ENCODE peak calls at places on chromosomes 4 and X, in seven cellular contexts. One of them, this sample, is unnamed.

GRCh38 chrX:79138658-79139241 is 5.7 kb upstream of the GPR174 start:
- DNase-seq in tibial nerve: no peak
- DNase-seq in breast epithelium: no peak
- DNase-seq in A549: no peak
- DNase-seq in uterus: no peak
- DNase-seq in left lung: no peak
- DNase-seq in esophagus muscularis mucosa: no peak
- DNase-seq in this sample: no peak

GRCh38 chr4:151530230-151530629 is 121.3 kb downstream of the FHIP1A start:
- DNase-seq in tibial nerve: no peak
- DNase-seq in esophagus muscularis mucosa: no peak
- DNase-seq in left lung: no peak
- DNase-seq in breast epithelium: no peak
- DNase-seq in A549: no peak
- DNase-seq in uterus: no peak
- DNase-seq in this sample: no peak

GRCh38 chr4:8907596-8908205 is 36.1 kb upstream of the HMX1 start:
- DNase-seq in A549: no peak
- DNase-seq in breast epithelium: no peak
- DNase-seq in tibial nerve: no peak
- DNase-seq in left lung: peak; percentile 32
- DNase-seq in uterus: no peak
- DNase-seq in esophagus muscularis mucosa: no peak
- DNase-seq in this sample: no peak

GRCh38 chr4:147769386-147769785 is 37.5 kb downstream of the ARHGAP10 start:
- DNase-seq in left lung: no peak
- DNase-seq in uterus: no peak
- DNase-seq in A549: no peak
- DNase-seq in breast epithelium: no peak
- DNase-seq in esophagus muscularis mucosa: no peak
- DNase-seq in tibial nerve: no peak
- DNase-seq in this sample: no peak

GRCh38 chr4:79848329-79848728 is 224.7 kb downstream of the ANTXR2 start:
- DNase-seq in tibial nerve: no peak
- DNase-seq in uterus: no peak
- DNase-seq in A549: no peak
- DNase-seq in left lung: no peak
- DNase-seq in breast epithelium: no peak
- DNase-seq in esophagus muscularis mucosa: no peak
- DNase-seq in this sample: no peak

GRCh38 chr4:28229092-28229491 is 1368.5 kb downstream of the STIM2 start:
- DNase-seq in A549: no peak
- DNase-seq in uterus: no peak
- DNase-seq in breast epithelium: no peak
- DNase-seq in left lung: no peak
- DNase-seq in esophagus muscularis mucosa: no peak
- DNase-seq in tibial nerve: no peak
- DNase-seq in this sample: no peak

GRCh38 chrX:72705814-72706213 is 8.3 kb downstream of the PHKA1 start:
- DNase-seq in A549: no peak
- DNase-seq in esophagus muscularis mucosa: no peak
- DNase-seq in tibial nerve: no peak
- DNase-seq in left lung: no peak
- DNase-seq in breast epithelium: no peak
- DNase-seq in uterus: no peak
- DNase-seq in this sample: no peak

GRCh38 chrX:109733658-109734022 is 583 bp upstream of the ACSL4 start:
- DNase-seq in tibial nerve: no peak
- DNase-seq in breast epithelium: no peak
- DNase-seq in A549: no peak
- DNase-seq in uterus: no peak
- DNase-seq in left lung: no peak
- DNase-seq in esophagus muscularis mucosa: no peak
- DNase-seq in this sample: no peak

GRCh38 chr4:101067383-101067782 is 279.9 kb downstream of the PPP3CA start:
- DNase-seq in left lung: no peak
- DNase-seq in tibial nerve: no peak
- DNase-seq in breast epithelium: no peak
- DNase-seq in uterus: no peak
- DNase-seq in A549: no peak
- DNase-seq in esophagus muscularis mucosa: no peak
- DNase-seq in this sample: no peak

GRCh38 chrX:12824944-12825343 is 33.7 kb downstream of the PRPS2 start:
- DNase-seq in left lung: no peak
- DNase-seq in esophagus muscularis mucosa: no peak
- DNase-seq in uterus: no peak
- DNase-seq in A549: no peak
- DNase-seq in breast epithelium: no peak
- DNase-seq in tibial nerve: no peak
- DNase-seq in this sample: no peak

GRCh38 chrX:19747672-19748610 is 139.5 kb downstream of the SH3KBP1 start:
- DNase-seq in tibial nerve: no peak
- DNase-seq in A549: no peak
- DNase-seq in breast epithelium: no peak
- DNase-seq in left lung: no peak
- DNase-seq in esophagus muscularis mucosa: no peak
- DNase-seq in uterus: no peak
- DNase-seq in this sample: no peak

GRCh38 chr4:13980317-13980716 is 352.8 kb upstream of the BOD1L1 start:
- DNase-seq in esophagus muscularis mucosa: no peak
- DNase-seq in A549: no peak
- DNase-seq in tibial nerve: no peak
- DNase-seq in uterus: no peak
- DNase-seq in breast epithelium: no peak
- DNase-seq in left lung: no peak
- DNase-seq in this sample: no peak

GRCh38 chr4:112647785-112648184 is 10.8 kb downstream of the LARP7 start:
- DNase-seq in breast epithelium: no peak
- DNase-seq in esophagus muscularis mucosa: no peak
- DNase-seq in tibial nerve: no peak
- DNase-seq in left lung: no peak
- DNase-seq in uterus: no peak
- DNase-seq in A549: no peak
- DNase-seq in this sample: no peak

GRCh38 chr4:79650794-79651431 is 242.9 kb upstream of the GK2 start:
- DNase-seq in tibial nerve: no peak
- DNase-seq in esophagus muscularis mucosa: no peak
- DNase-seq in left lung: no peak
- DNase-seq in uterus: no peak
- DNase-seq in breast epithelium: no peak
- DNase-seq in A549: no peak
- DNase-seq in this sample: no peak

GRCh38 chr4:30380404-30380998 is 339.7 kb upstream of the PCDH7 start:
- DNase-seq in tibial nerve: no peak
- DNase-seq in left lung: no peak
- DNase-seq in breast epithelium: no peak
- DNase-seq in uterus: no peak
- DNase-seq in A549: peak; percentile 2
- DNase-seq in esophagus muscularis mucosa: no peak
- DNase-seq in this sample: peak; percentile 19

GRCh38 chr4:157706134-157706533 is 466.7 kb downstream of the GASK1B start:
- DNase-seq in breast epithelium: no peak
- DNase-seq in uterus: no peak
- DNase-seq in esophagus muscularis mucosa: no peak
- DNase-seq in tibial nerve: no peak
- DNase-seq in left lung: no peak
- DNase-seq in A549: no peak
- DNase-seq in this sample: no peak

GRCh38 chrX:74349387-74349786 is 45.4 kb downstream of the ZCCHC13 start:
- DNase-seq in tibial nerve: no peak
- DNase-seq in left lung: no peak
- DNase-seq in esophagus muscularis mucosa: no peak
- DNase-seq in uterus: no peak
- DNase-seq in A549: no peak
- DNase-seq in breast epithelium: no peak
- DNase-seq in this sample: no peak

DNA sequence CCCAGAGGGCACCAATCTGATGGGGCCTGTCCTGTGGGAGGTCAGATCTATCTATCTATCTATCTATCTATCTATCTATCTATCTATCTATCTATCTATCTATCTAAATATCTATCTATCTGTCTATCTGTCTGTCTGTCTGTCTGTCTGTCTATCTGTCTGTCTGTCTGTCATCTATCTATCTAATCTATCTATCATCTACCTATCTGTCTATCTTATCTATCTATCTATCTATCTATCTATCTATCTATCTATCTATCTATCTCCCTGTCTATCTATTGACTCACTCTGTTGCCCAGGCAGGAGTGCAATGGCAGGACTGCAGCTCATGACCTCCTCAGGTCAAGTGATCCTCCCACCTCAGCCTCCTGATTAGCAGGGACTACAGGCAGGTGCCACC is 155.7 kb upstream of the STX18 start:
- DNase-seq in left lung: no peak
- DNase-seq in breast epithelium: no peak
- DNase-seq in uterus: no peak
- DNase-seq in A549: no peak
- DNase-seq in tibial nerve: no peak
- DNase-seq in esophagus muscularis mucosa: no peak
- DNase-seq in this sample: no peak
- H3K27ac ChIP-seq in left lung: no peak overlapping the region
- H3K27ac ChIP-seq in breast epithelium: no peak overlapping the region
- H3K27ac ChIP-seq in uterus: no peak overlapping the region
- H3K27ac ChIP-seq in A549: no peak overlapping the region
- H3K27ac ChIP-seq in tibial nerve: no peak overlapping the region
- H3K27ac ChIP-seq in esophagus muscularis mucosa: no peak overlapping the region
- H3K27ac ChIP-seq in this sample: no peak overlapping the region

GRCh38 chr4:153224474-153224873 is 20.2 kb downstream of the TRIM2 start:
- DNase-seq in breast epithelium: no peak
- DNase-seq in uterus: no peak
- DNase-seq in tibial nerve: no peak
- DNase-seq in left lung: no peak
- DNase-seq in A549: no peak
- DNase-seq in esophagus muscularis mucosa: no peak
- DNase-seq in this sample: no peak

GRCh38 chr4:153227501-153227900 is 23.3 kb downstream of the TRIM2 start:
- DNase-seq in left lung: no peak
- DNase-seq in breast epithelium: no peak
- DNase-seq in A549: no peak
- DNase-seq in tibial nerve: no peak
- DNase-seq in uterus: no peak
- DNase-seq in esophagus muscularis mucosa: no peak
- DNase-seq in this sample: no peak

GRCh38 chr4:153232768-153233167 is 28.5 kb downstream of the TRIM2 start:
- DNase-seq in left lung: peak; percentile 56
- DNase-seq in breast epithelium: no peak
- DNase-seq in uterus: no peak
- DNase-seq in tibial nerve: no peak
- DNase-seq in A549: peak; percentile 24
- DNase-seq in esophagus muscularis mucosa: no peak
- DNase-seq in this sample: peak; percentile 68

GRCh38 chr4:153223935-153224334 is 19.7 kb downstream of the TRIM2 start:
- DNase-seq in tibial nerve: no peak
- DNase-seq in left lung: no peak
- DNase-seq in A549: no peak
- DNase-seq in uterus: no peak
- DNase-seq in esophagus muscularis mucosa: no peak
- DNase-seq in breast epithelium: no peak
- DNase-seq in this sample: no peak

DNA sequence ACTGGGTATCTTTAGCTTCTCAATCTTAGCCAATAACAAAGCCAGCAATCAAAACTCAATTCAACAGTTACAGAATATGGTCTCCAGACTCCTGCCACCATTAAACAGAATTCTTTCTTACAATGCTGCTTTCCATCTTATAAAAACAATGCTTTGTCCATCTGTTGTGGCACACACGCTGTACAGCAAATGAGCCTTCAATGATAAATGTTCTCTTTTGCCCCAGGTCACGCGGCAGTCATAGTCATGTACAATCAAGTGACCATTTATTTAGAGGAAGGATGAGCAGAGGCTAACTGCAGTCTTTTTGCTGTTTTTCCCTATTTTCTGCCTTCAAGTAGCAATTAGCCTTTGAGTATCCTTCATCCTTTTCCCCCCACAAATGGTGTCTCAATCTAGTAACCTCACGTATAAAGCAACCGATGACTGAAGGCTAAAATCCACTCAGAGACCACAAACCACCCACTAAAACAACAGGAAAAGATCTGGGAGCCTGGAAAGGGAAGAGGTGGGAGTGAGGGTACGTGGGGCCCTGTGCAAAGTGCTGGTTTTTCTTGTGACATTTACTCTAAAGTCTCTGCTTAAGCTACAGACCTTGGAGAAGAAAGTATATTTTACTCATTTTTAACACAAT is 24.4 kb downstream of the TRIM2 start:
- DNase-seq in breast epithelium: no peak
- DNase-seq in esophagus muscularis mucosa: no peak
- DNase-seq in tibial nerve: no peak
- DNase-seq in A549: no peak
- DNase-seq in uterus: no peak
- DNase-seq in left lung: no peak
- DNase-seq in this sample: no peak
- H3K4me1 ChIP-seq in breast epithelium: peaks cover 4% of the 10 kb centered on the region
- H3K4me1 ChIP-seq in esophagus muscularis mucosa: peaks cover 43% of the 10 kb centered on the region
- H3K4me1 ChIP-seq in tibial nerve: peaks cover 59% of the 10 kb centered on the region
- H3K4me1 ChIP-seq in A549: peaks cover 13% of the 10 kb centered on the region
- H3K4me1 ChIP-seq in uterus: peaks cover 3% of the 10 kb centered on the region
- H3K4me1 ChIP-seq in left lung: peaks cover 25% of the 10 kb centered on the region
- H3K4me1 ChIP-seq in this sample: peaks cover 7% of the 10 kb centered on the region

GRCh38 chr4:803884-804283 is 22.0 kb downstream of the CPLX1 start:
- DNase-seq in breast epithelium: no peak
- DNase-seq in tibial nerve: no peak
- DNase-seq in left lung: no peak
- DNase-seq in esophagus muscularis mucosa: no peak
- DNase-seq in uterus: no peak
- DNase-seq in A549: no peak
- DNase-seq in this sample: no peak
- H3K27ac ChIP-seq in breast epithelium: no peak overlapping the region
- H3K27ac ChIP-seq in tibial nerve: no peak overlapping the region
- H3K27ac ChIP-seq in left lung: no peak overlapping the region
- H3K27ac ChIP-seq in esophagus muscularis mucosa: no peak overlapping the region
- H3K27ac ChIP-seq in uterus: no peak overlapping the region
- H3K27ac ChIP-seq in A549: no peak overlapping the region
- H3K27ac ChIP-seq in this sample: no peak overlapping the region

GRCh38 chr4:73170518-73171198 is 87.9 kb downstream of the ANKRD17 start:
- DNase-seq in tibial nerve: no peak
- DNase-seq in uterus: no peak
- DNase-seq in esophagus muscularis mucosa: no peak
- DNase-seq in A549: no peak
- DNase-seq in left lung: no peak
- DNase-seq in breast epithelium: peak; percentile 20
- DNase-seq in this sample: no peak

GRCh38 chr4:73161527-73162185 is 92.1 kb upstream of the COX18 start:
- DNase-seq in breast epithelium: no peak
- DNase-seq in uterus: no peak
- DNase-seq in left lung: no peak
- DNase-seq in esophagus muscularis mucosa: no peak
- DNase-seq in A549: no peak
- DNase-seq in tibial nerve: no peak
- DNase-seq in this sample: no peak

GRCh38 chr4:73172166-73172565 is 86.4 kb downstream of the ANKRD17 start:
- DNase-seq in tibial nerve: no peak
- DNase-seq in A549: no peak
- DNase-seq in left lung: no peak
- DNase-seq in esophagus muscularis mucosa: no peak
- DNase-seq in breast epithelium: no peak
- DNase-seq in uterus: no peak
- DNase-seq in this sample: no peak

DNA sequence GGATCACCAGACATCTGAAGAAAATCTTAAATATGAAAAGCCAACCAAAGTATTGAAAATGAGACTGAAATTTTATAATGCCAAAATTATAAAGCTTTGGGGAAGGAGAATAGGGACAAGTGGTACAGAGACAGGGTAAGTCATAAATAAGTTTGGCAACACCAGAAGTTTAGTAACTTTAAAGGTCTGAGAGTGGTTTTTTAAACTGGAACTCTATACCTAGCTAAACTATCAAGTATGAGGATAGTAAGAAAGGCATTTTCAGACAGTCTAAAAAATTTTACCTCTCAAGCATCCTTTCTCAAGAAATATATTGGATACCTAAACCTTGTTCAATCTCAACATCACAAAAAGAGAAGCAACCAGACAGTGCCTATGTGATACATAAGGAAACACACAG is 92.4 kb downstream of the ANKRD17 start:
- DNase-seq in esophagus muscularis mucosa: no peak
- DNase-seq in left lung: no peak
- DNase-seq in uterus: no peak
- DNase-seq in A549: no peak
- DNase-seq in breast epithelium: no peak
- DNase-seq in tibial nerve: no peak
- DNase-seq in this sample: no peak
- H3K4me1 ChIP-seq in esophagus muscularis mucosa: peaks cover 16% of the 10 kb centered on the region
- H3K4me1 ChIP-seq in left lung: no peaks in the 10 kb centered on the region
- H3K4me1 ChIP-seq in uterus: no peaks in the 10 kb centered on the region
- H3K4me1 ChIP-seq in A549: no peaks in the 10 kb centered on the region
- H3K4me1 ChIP-seq in breast epithelium: no peaks in the 10 kb centered on the region
- H3K4me1 ChIP-seq in tibial nerve: no peaks in the 10 kb centered on the region
- H3K4me1 ChIP-seq in this sample: no peaks in the 10 kb centered on the region

This sample was measured in colonic mucosa.